ENCODE peak calls at places on chromosomes 2 and 18, in four cellular contexts. U, E, C and F are unnamed samples.

GRCh38 chr18:59249186-59249774 is 24.0 kb downstream of the RAX start:
- DNase-seq in C (no peak), U (peak; percentile 83), E (no peak), F (no peak)

GRCh38 chr18:23970161-23971153 is 44.1 kb upstream of the TTC39C start:
- DNase-seq in C (no peak), U (no peak), E (no peak), F (no peak)

GRCh38 chr18:44051088-44051487 is 629.6 kb upstream of the SETBP1 start:
- DNase-seq in E (no peak), C (no peak), U (peak; percentile 14), F (no peak)

GRCh38 chr18:62766266-62766665 is 50.9 kb downstream of the PHLPP1 start:
- DNase-seq in C (no peak), E (no peak), U (peak; percentile 36), F (no peak)

GRCh38 chr2:74373189-74373588 is 6.9 kb downstream of the DCTN1 start:
- DNase-seq in U (peak; percentile 39), E (no peak), C (no peak), F (peak; percentile 71)

GRCh38 chr2:187541086-187542085 is 12.8 kb downstream of the TFPI start:
- DNase-seq in E (no peak), U (no peak), C (no peak), F (no peak)

GRCh38 chr2:178093471-178093870 is 18.8 kb upstream of the RBM45 start:
- DNase-seq in U (no peak), E (no peak), C (no peak), F (no peak)

GRCh38 chr2:173432049-173432754 is 77.5 kb downstream of the CDCA7 start:
- DNase-seq in C (no peak), E (no peak), U (no peak), F (no peak)

DNA sequence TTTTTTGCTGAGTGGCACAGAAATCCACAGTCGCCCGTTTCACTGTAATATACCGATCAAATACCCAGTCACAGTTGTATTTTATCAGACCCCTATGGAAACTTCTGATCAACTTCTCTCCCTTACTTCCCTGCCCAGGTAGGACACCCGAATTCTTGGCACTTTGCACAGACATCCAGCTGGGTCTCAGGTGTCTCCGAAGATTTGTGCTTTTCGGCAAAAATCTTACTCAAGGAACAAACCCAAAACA is 596 bp downstream of the MREG start:
- DNase-seq in E (no peak), C (no peak), U (no peak), F (no peak)
- H3K4me3 ChIP-seq in E (peak overlapping the region; percentile 50), C (peak overlapping the region; percentile 71), U (peak overlapping the region; percentile 76), F (peak overlapping the region; percentile 53)

DNA sequence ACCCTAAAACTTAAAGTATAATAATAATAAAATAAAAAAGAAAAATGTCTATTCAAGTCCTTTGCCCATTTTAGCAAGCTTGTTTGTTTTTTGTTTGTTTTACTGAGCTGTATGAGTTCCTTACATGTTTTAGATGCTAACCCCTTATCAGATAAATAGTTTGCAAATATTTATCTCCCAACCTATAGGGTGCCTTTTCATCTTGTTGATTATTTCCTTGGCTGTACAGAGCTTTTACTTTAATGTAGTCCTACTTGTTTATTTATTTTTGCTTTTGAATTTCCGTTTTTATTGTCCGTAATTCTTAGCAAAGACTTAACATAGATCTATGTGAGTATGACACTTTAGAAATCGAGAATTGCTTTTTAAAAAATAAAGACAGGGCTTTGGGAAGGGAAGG is 17.8 kb downstream of the PXDN start:
- DNase-seq in C (no peak), E (no peak), U (no peak), F (no peak)
- H3K4me3 ChIP-seq in C (no peak overlapping the region), E (no peak overlapping the region), U (no peak overlapping the region), F (no peak overlapping the region)

GRCh38 chr18:79589601-79590091 is 90.0 kb upstream of the CTDP1 start:
- DNase-seq in E (peak; percentile 54), C (no peak), U (no peak), F (no peak)

GRCh38 chr18:79588636-79589481 is 90.7 kb upstream of the CTDP1 start:
- DNase-seq in C (peak; percentile 54), U (peak; percentile 50), E (peak; percentile 94), F (peak; percentile 73)

GRCh38 chr18:79591040-79591308 is 88.6 kb upstream of the CTDP1 start:
- DNase-seq in U (no peak), C (no peak), E (no peak), F (no peak)

GRCh38 chr18:79588131-79588635 is 91.4 kb upstream of the CTDP1 start:
- DNase-seq in U (no peak), E (no peak), C (peak; percentile 5), F (peak; percentile 75)

DNA sequence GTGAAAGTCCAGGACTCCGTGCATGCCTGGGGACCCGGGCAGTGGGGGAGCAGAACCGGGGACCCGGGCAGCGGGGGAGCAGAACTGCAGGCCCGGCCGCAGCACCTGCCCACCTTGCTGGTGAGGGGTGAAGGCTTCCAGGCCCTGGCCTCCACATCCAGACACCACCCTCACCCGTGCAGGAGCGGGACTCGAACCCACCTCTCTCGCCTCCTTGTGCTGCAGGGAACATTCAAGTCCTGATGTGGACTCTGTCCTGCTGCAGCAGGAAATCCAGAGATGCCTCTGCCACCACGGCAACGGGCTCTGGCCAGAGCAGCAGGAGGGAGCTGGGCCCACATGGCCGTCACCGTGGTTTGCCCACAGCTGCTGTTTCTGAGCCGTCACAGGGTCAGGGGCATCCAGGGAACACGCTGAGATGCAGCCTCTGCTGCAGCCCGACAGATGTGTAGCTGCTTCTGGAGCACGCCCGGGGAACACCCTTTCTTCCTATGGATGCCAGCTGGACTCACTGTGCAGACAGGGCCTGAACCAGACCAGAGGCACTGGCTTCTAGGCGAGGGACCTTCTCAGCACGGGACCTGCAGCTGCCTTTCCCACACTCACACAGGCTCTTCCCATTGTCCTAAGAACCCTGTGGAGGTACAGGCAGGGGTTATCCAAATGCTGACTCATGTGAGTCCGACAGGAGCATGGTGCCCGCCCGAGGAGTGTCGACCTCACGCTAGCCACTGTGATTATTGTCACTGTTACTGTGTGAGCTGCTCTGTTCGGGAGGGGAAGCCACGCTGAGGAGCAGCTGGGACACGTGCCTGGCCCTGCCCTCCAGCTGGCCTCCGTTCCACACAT is 89.2 kb upstream of the CTDP1 start:
- DNase-seq in C (no peak), U (no peak), E (peak; percentile 47), F (peak; percentile 63)
- H3K4me3 ChIP-seq in C (no peak overlapping the region), U (no peak overlapping the region), E (no peak overlapping the region), F (no peak overlapping the region)

DNA sequence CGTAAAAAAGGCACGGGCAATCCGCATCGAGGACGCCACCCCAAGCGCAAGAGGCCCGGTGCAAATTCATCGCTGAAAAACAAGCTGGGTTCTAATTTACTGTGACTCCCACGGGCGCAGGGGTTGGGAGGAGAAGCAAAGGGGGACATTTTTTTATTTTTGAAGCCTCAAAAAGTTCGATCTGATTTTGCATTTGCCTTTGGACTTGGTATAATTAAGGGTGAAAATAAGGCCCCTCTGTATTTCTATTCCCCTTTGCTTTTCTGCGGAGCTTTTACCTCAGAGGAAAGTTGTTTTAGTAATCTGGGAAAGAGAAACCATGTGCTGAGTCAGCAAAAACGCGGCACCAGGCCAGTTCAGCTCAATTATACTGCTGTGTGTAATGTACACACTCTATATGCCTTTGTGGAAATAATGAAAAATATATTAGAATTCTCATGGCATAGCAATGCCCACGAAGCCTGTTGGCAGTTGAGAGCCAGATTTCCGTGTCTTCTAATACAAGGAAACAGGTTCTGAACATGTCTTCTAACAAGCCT is 161.8 kb upstream of the SIX2 start:
- DNase-seq in E (no peak), C (no peak), U (peak; percentile 21), F (no peak)
- H3K4me3 ChIP-seq in E (no peak overlapping the region), C (no peak overlapping the region), U (peak overlapping the region; percentile 63), F (no peak overlapping the region)

GRCh38 chr18:11147962-11148654 is 1.3 kb downstream of the PIEZO2 start:
- DNase-seq in C (no peak), U (peak; percentile 47), E (no peak), F (no peak)
- H3K4me3 ChIP-seq in C (peak overlapping the region; percentile 15), U (peak overlapping the region; percentile 65), E (peak overlapping the region; percentile 14), F (peak overlapping the region; percentile 50)

DNA sequence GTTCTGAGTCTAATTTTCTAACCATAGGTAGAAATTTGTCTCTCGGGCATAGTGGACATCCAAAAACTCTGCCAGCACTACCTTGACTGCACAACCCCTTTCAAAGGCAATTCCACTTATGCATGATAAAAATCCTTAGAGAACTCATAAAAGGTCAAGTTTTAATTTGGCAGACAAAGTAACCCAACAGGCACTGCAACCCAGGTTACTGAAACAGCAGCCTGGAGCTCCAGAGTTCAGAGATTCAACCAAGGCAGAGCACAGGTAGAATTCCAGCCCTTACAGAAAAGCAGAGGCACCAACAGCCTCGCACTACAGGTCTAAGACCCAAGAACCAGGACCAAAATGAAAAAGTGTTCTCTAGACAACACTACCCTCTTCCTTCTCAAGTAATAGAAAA is 1.8 kb downstream of the DTNB start:
- DNase-seq in U (no peak), E (no peak), C (no peak), F (no peak)
- H3K4me3 ChIP-seq in U (peak overlapping the region; percentile 97), E (no peak overlapping the region), C (no peak overlapping the region), F (no peak overlapping the region)

GRCh38 chr2:11722249-11723060 is 24.0 kb upstream of the LPIN1 start:
- DNase-seq in E (no peak), U (no peak), C (no peak), F (no peak)

GRCh38 chr2:11716689-11717321 is 29.6 kb upstream of the LPIN1 start:
- DNase-seq in C (no peak), U (no peak), E (no peak), F (no peak)

GRCh38 chr2:11717623-11718022 is 28.8 kb upstream of the LPIN1 start:
- DNase-seq in C (no peak), E (no peak), U (no peak), F (no peak)

GRCh38 chr2:11720752-11721151 is 25.7 kb upstream of the LPIN1 start:
- DNase-seq in C (no peak), U (no peak), E (no peak), F (no peak)

GRCh38 chr2:11719230-11719977 is 27.0 kb upstream of the LPIN1 start:
- DNase-seq in E (no peak), C (no peak), U (no peak), F (no peak)
- H3K4me3 ChIP-seq in E (no peak overlapping the region), C (no peak overlapping the region), U (no peak overlapping the region), F (no peak overlapping the region)

GRCh38 chr2:23432531-23432930 is 47.6 kb downstream of the KLHL29 start:
- DNase-seq in U (no peak), E (no peak), C (no peak), F (no peak)
- H3K4me3 ChIP-seq in U (no peak overlapping the region), E (no peak overlapping the region), C (no peak overlapping the region), F (no peak overlapping the region)